ENCODE peak calls at places on chromosomes 6 and 20, in six cellular contexts. One of them, this sample, is unnamed.

GRCh38 chr6:138297761-138298298 is 79.5 kb upstream of the PBOV1 start:
- DNase-seq in sigmoid colon: no peak
- DNase-seq in H1: no peak
- DNase-seq in A549: no peak
- DNase-seq in HepG2: peak; percentile 65
- DNase-seq in transverse colon: no peak
- DNase-seq in this sample: no peak

GRCh38 chr6:85402071-85402470 is 47.8 kb upstream of the NT5E start:
- DNase-seq in sigmoid colon: no peak
- DNase-seq in H1: no peak
- DNase-seq in A549: no peak
- DNase-seq in HepG2: no peak
- DNase-seq in transverse colon: no peak
- DNase-seq in this sample: no peak

GRCh38 chr6:149225946-149226345 is 91.6 kb upstream of the TAB2 start:
- DNase-seq in sigmoid colon: no peak
- DNase-seq in H1: no peak
- DNase-seq in A549: no peak
- DNase-seq in HepG2: no peak
- DNase-seq in transverse colon: no peak
- DNase-seq in this sample: no peak

GRCh38 chr6:136031982-136032381 is 180.5 kb downstream of the PDE7B start:
- DNase-seq in sigmoid colon: no peak
- DNase-seq in H1: no peak
- DNase-seq in A549: peak; percentile 41
- DNase-seq in HepG2: peak; percentile 15
- DNase-seq in transverse colon: no peak
- DNase-seq in this sample: no peak

GRCh38 chr6:89936177-89936576 is 41.9 kb downstream of the GJA10 start:
- DNase-seq in sigmoid colon: no peak
- DNase-seq in H1: no peak
- DNase-seq in A549: no peak
- DNase-seq in HepG2: no peak
- DNase-seq in transverse colon: no peak
- DNase-seq in this sample: no peak

GRCh38 chr6:111105578-111105977 is 18.3 kb downstream of the SLC16A10 start:
- DNase-seq in sigmoid colon: no peak
- DNase-seq in H1: no peak
- DNase-seq in A549: peak; percentile 29
- DNase-seq in HepG2: peak; percentile 97
- DNase-seq in transverse colon: peak; percentile 92
- DNase-seq in this sample: peak; percentile 30

GRCh38 chr6:16206595-16207037 is 31.8 kb upstream of the GMPR start:
- DNase-seq in sigmoid colon: no peak
- DNase-seq in H1: no peak
- DNase-seq in A549: peak; percentile 49
- DNase-seq in HepG2: peak; percentile 50
- DNase-seq in transverse colon: peak; percentile 64
- DNase-seq in this sample: peak; percentile 47

GRCh38 chr20:49660912-49661311 is 52.8 kb downstream of the B4GALT5 start:
- DNase-seq in sigmoid colon: no peak
- DNase-seq in H1: no peak
- DNase-seq in A549: no peak
- DNase-seq in HepG2: no peak
- DNase-seq in transverse colon: no peak
- DNase-seq in this sample: no peak

GRCh38 chr6:14674458-14674857 is 556.9 kb downstream of the CD83 start:
- DNase-seq in sigmoid colon: no peak
- DNase-seq in H1: no peak
- DNase-seq in A549: no peak
- DNase-seq in HepG2: no peak
- DNase-seq in transverse colon: no peak
- DNase-seq in this sample: no peak

GRCh38 chr6:137602311-137602710 is 108.1 kb upstream of the OLIG3 start:
- DNase-seq in sigmoid colon: no peak
- DNase-seq in H1: no peak
- DNase-seq in A549: no peak
- DNase-seq in HepG2: no peak
- DNase-seq in transverse colon: no peak
- DNase-seq in this sample: no peak

GRCh38 chr6:150368762-150369161 is at the start of gene IYD:
- DNase-seq in sigmoid colon: no peak
- DNase-seq in H1: no peak
- DNase-seq in A549: no peak
- DNase-seq in HepG2: peak; percentile 43
- DNase-seq in transverse colon: peak; percentile 81
- DNase-seq in this sample: no peak

GRCh38 chr6:130385059-130385695 is 19.4 kb downstream of the TMEM200A start:
- DNase-seq in sigmoid colon: no peak
- DNase-seq in H1: no peak
- DNase-seq in A549: no peak
- DNase-seq in HepG2: no peak
- DNase-seq in transverse colon: no peak
- DNase-seq in this sample: no peak

GRCh38 chr20:43188234-43188653 is 1.5 kb downstream of the PTPRT start:
- DNase-seq in sigmoid colon: no peak
- DNase-seq in H1: no peak
- DNase-seq in A549: no peak
- DNase-seq in HepG2: no peak
- DNase-seq in transverse colon: no peak
- DNase-seq in this sample: no peak

DNA sequence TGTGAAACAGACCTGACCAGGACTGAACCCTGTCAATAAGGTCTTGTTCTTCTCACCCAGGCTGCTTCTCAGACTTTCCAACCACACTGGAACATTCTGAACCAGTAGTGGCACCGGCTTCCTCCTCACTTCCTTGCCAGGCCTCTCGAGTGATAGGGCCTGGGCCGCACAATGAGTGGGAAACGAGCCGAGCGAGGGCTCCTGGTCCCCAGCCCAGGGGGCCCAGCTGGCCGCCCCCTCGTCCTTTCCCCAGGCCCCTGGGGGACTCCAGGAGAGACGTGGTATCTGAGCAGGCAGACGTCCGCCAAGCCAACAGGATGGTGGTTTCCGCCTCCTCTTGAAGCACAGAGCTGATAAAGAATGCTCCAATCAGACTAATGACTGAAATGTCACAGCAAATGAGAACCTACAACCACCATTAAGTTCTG is 117.9 kb downstream of the GMDS start:
- DNase-seq in sigmoid colon: peak; percentile 66
- DNase-seq in H1: no peak
- DNase-seq in A549: no peak
- DNase-seq in HepG2: no peak
- DNase-seq in transverse colon: peak; percentile 31
- DNase-seq in this sample: no peak
- TF ChIP-seq POLR2A in sigmoid colon: no peak
- TF ChIP-seq POLR2A in H1: no peak
- TF ChIP-seq POLR2A in A549: no peak
- TF ChIP-seq POLR2A in HepG2: no peak
- TF ChIP-seq POLR2A in transverse colon: no peak
- TF ChIP-seq POLR2A in this sample: no peak

DNA sequence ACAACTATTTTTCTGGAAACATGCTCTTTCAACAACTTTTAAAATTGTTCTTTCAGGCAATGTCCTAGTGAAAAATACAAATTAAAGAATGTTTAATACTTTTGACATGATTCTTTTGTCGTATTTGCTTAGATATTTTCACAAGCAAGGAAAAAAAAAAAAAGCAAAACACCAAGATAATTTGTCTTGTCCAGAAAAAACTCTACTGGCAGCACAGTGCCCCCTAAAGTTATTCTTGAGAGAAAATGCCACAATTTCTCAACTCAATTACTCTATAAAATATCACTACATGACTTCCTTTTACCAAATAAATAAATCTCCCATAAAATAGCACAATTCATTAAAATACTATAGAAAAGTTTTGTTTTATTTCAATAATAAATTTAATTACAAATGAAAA is 652.5 kb upstream of the EPHA7 start:
- DNase-seq in sigmoid colon: no peak
- DNase-seq in H1: no peak
- DNase-seq in A549: peak; percentile 7
- DNase-seq in HepG2: no peak
- DNase-seq in transverse colon: no peak
- DNase-seq in this sample: no peak
- TF ChIP-seq EP300 in sigmoid colon: no peak
- TF ChIP-seq EP300 in H1: no peak
- TF ChIP-seq EP300 in A549: no peak
- TF ChIP-seq EP300 in HepG2: no peak
- TF ChIP-seq EP300 in transverse colon: no peak
- TF ChIP-seq EP300 in this sample: no peak

GRCh38 chr20:2801459-2801728 is 967 bp upstream of the CPXM1 start:
- DNase-seq in sigmoid colon: no peak
- DNase-seq in H1: no peak
- DNase-seq in A549: no peak
- DNase-seq in HepG2: no peak
- DNase-seq in transverse colon: no peak
- DNase-seq in this sample: no peak

GRCh38 chr20:2799688-2800589 is 488 bp downstream of the CPXM1 start:
- DNase-seq in sigmoid colon: no peak
- DNase-seq in H1: no peak
- DNase-seq in A549: no peak
- DNase-seq in HepG2: no peak
- DNase-seq in transverse colon: no peak
- DNase-seq in this sample: no peak

GRCh38 chr20:2799271-2799670 is 1.2 kb downstream of the CPXM1 start:
- DNase-seq in sigmoid colon: no peak
- DNase-seq in H1: no peak
- DNase-seq in A549: no peak
- DNase-seq in HepG2: no peak
- DNase-seq in transverse colon: no peak
- DNase-seq in this sample: no peak

GRCh38 chr20:2798814-2799213 is 1.6 kb downstream of the CPXM1 start:
- DNase-seq in sigmoid colon: no peak
- DNase-seq in H1: no peak
- DNase-seq in A549: no peak
- DNase-seq in HepG2: no peak
- DNase-seq in transverse colon: no peak
- DNase-seq in this sample: no peak

DNA sequence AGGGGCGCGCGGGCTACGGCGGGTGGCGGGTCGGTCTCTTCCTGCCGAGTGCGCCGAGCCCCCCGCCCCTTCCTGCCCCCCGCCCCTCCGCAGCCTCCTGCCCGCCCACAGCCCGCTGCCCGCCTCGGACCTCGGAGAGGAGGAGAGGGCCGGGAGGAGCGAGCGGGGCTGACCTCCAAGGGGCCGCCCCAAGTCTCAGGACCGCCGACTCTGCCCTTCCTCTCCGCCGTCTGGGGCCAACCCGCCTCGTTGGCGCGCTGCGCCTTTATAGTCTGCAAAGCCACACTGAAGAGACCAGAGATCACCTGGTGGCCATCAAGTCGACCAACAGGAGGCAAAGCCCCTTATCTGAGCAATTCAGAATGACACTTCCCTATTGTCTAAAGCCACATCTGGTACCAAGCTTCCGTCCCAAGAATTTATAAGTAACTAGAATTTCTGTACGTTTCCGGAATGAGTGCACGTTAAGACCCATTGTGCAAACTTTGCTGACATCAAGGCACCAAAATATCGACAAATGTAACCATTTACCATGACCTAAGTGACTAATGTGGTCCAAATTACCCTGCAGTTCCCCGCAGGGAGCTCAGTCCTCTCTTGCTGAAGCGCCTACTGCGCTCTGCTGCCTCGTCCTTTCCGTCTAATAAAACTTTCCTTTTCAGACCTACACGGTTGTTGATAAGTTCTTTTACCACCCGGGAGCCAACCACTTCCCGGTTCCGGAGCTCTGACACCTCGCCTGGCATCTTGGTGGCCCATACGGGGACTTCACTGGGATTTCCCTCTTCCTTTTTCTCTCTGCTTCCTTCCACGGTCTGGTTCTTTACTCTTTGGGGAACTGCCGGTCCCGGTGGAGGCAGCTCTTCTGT is at the start of gene CPXM1:
- DNase-seq in sigmoid colon: no peak
- DNase-seq in H1: no peak
- DNase-seq in A549: no peak
- DNase-seq in HepG2: peak; percentile 46
- DNase-seq in transverse colon: no peak
- DNase-seq in this sample: no peak
- TF ChIP-seq CTCF in sigmoid colon: no peak
- TF ChIP-seq CTCF in H1: no peak
- TF ChIP-seq CTCF in A549: no peak
- TF ChIP-seq CTCF in HepG2: no peak
- TF ChIP-seq CTCF in transverse colon: no peak
- TF ChIP-seq CTCF in this sample: no peak

DNA sequence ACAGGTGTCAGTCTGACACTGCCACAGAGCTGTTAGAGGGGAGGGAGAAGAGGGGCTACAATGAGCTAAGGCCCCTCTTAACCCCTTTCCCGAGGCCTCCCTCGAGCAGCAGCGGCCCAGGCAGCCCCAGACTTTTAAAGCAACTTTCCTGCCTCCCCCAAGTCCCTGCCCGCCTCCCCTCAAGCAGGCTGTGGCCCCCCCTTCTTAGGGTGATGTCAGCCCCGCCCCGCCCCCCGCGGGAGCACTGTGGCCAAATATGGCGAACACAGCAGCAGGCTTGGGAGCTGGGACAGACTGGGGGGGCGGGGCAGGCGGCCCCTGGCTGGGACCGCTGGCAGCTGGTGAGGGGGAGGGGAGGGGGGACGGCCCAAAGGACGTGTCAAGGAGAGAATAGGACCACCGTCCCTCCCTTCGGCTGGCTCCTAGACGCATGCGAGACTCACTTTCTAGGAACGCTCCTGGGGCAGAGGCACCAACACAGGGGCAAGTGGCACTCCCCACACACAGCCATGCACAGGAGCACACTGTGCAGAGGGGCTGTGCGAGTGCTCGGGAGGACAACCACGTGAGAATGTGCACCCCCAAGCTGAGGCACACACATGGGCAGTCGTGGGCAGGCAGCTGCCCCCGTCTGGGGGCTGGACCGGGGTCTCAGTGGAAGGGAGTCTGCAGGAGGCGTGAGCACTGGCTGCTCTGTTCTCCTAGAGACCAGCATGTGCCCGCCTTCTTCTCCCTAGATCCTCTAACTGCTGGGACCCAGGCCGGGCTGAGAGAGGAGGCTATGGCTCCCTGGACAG is 6.7 kb downstream of the TEAD3 start:
- DNase-seq in sigmoid colon: peak; percentile 98
- DNase-seq in H1: peak; percentile 84
- DNase-seq in A549: no peak
- DNase-seq in HepG2: no peak
- DNase-seq in transverse colon: peak; percentile 81
- DNase-seq in this sample: peak; percentile 93
- TF ChIP-seq POLR2A in sigmoid colon: peak; percentile 8
- TF ChIP-seq POLR2A in H1: no peak
- TF ChIP-seq POLR2A in A549: no peak
- TF ChIP-seq POLR2A in HepG2: no peak
- TF ChIP-seq POLR2A in transverse colon: no peak
- TF ChIP-seq POLR2A in this sample: no peak